ENCODE peak calls at places on chromosomes 6 and 20, in seven cellular contexts. I is iris pigment epithelial cell, Q is substantia nigra, M is kidney tubule cell, P is upper lobe of right lung, K is Caki2, L is tibial artery. F is an unnamed sample.

GRCh38 chr6:25834950-25835349 is 3.1 kb upstream of the SLC17A1 start:
- DNase-seq in P (no peak), I (no peak), M (no peak), L (no peak), K (no peak), Q (no peak), F (no peak)

GRCh38 chr20:62872184-62872862 is 10.7 kb upstream of the TCFL5 start:
- DNase-seq in M (no peak), I (no peak), L (no peak), P (no peak), Q (no peak), K (no peak), F (no peak)

GRCh38 chr6:129672883-129673631 is 36.9 kb downstream of the ARHGAP18 start:
- DNase-seq in L (no peak), I (peak; percentile 88), M (peak; percentile 88), P (no peak), K (peak; percentile 63), Q (no peak), F (peak; percentile 93)

GRCh38 chr6:43669050-43669921 is 18.3 kb downstream of the MRPS18A start:
- DNase-seq in K (no peak), P (no peak), M (peak; percentile 37), L (peak; percentile 88), I (no peak), Q (no peak), F (peak; percentile 19)

GRCh38 chr20:17888044-17888443 is 80.5 kb downstream of the SNX5 start:
- DNase-seq in I (no peak), P (no peak), K (peak; percentile 35), M (peak; percentile 67), Q (no peak), L (no peak), F (peak; percentile 47)

GRCh38 chr6:33604941-33605854 is 15.9 kb upstream of the ITPR3 start:
- DNase-seq in L (no peak), P (no peak), Q (no peak), K (peak; percentile 47), I (no peak), M (peak; percentile 81), F (no peak)

GRCh38 chr6:81105998-81106397 is 646.5 kb downstream of the TENT5A start:
- DNase-seq in I (no peak), P (no peak), K (no peak), L (no peak), Q (no peak), M (no peak), F (no peak)

GRCh38 chr6:21953831-21954801 is 342.7 kb downstream of the PRL start:
- DNase-seq in Q (no peak), I (peak; percentile 67), L (no peak), P (no peak), K (peak; percentile 41), M (peak; percentile 79), F (peak; percentile 71)

F was measured in renal cortical epithelial cell.